ENCODE peak calls at places on chromosomes 1 and 21, in eight cellular contexts. J is AG10803, L is osteocyte, B is astrocyte, U is stomach, W is NAMALWA, A is lung, O is cardiac fibroblast. Y is an unnamed sample.

GRCh38 chr1:205709059-205709398 is 28.7 kb upstream of the SLC45A3 start:
- DNase-seq in J (peak; percentile 67), L (no peak), B (peak; percentile 74), U (no peak), W (no peak), A (no peak), O (peak; percentile 76), Y (peak; percentile 12)

GRCh38 chr1:204402391-204402790 is 9.2 kb downstream of the PPP1R15B start:
- DNase-seq in J (no peak), L (peak; percentile 53), B (no peak), U (no peak), W (no peak), A (no peak), O (no peak), Y (no peak)

GRCh38 chr1:228140724-228141081 is 624 bp downstream of the GUK1 start:
- DNase-seq in J (no peak), L (no peak), B (no peak), U (no peak), W (peak; percentile 34), A (no peak), O (peak; percentile 26), Y (no peak)

GRCh38 chr1:52665173-52666020 is 32.4 kb downstream of the SHISAL2A start:
- DNase-seq in J (no peak), L (no peak), B (no peak), U (no peak), W (no peak), A (no peak), O (peak; percentile 45), Y (no peak)

GRCh38 chr1:162987866-162988265 is 81.3 kb upstream of the RGS4 start:
- DNase-seq in J (peak; percentile 44), L (no peak), B (peak; percentile 88), U (no peak), W (no peak), A (no peak), O (peak; percentile 82), Y (no peak)

GRCh38 chr1:68723791-68724190 is 226.9 kb upstream of the DEPDC1 start:
- DNase-seq in J (no peak), L (no peak), B (no peak), U (no peak), W (no peak), A (no peak), O (no peak), Y (no peak)

GRCh38 chr1:23325393-23325792 is 18.7 kb downstream of the HNRNPR start:
- DNase-seq in J (no peak), L (no peak), B (no peak), U (no peak), W (no peak), A (no peak), O (no peak), Y (no peak)

GRCh38 chr21:46308431-46308830 is 15.2 kb downstream of the C21orf58 start:
- DNase-seq in J (no peak), L (no peak), B (no peak), U (no peak), W (no peak), A (no peak), O (no peak), Y (no peak)

GRCh38 chr1:65688848-65689247 is 103.8 kb upstream of the PDE4B start:
- DNase-seq in J (no peak), L (no peak), B (no peak), U (no peak), W (no peak), A (no peak), O (no peak), Y (no peak)

GRCh38 chr1:46769028-46769740 is 29.7 kb upstream of the CYP4B1 start:
- DNase-seq in J (no peak), L (no peak), B (no peak), U (no peak), W (no peak), A (no peak), O (no peak), Y (no peak)

GRCh38 chr1:212612251-212612961 is 3.8 kb downstream of the ATF3 start:
- DNase-seq in J (no peak), L (no peak), B (no peak), U (no peak), W (no peak), A (no peak), O (peak; percentile 32), Y (no peak)

GRCh38 chr1:217561446-217561845 is 69.4 kb downstream of the GPATCH2 start:
- DNase-seq in J (no peak), L (no peak), B (peak; percentile 14), U (no peak), W (no peak), A (no peak), O (no peak), Y (no peak)

GRCh38 chr1:203891950-203892349 is 30.6 kb downstream of the SNRPE start:
- DNase-seq in J (no peak), L (no peak), B (no peak), U (no peak), W (no peak), A (no peak), O (no peak), Y (no peak)

GRCh38 chr1:153364766-153365678 is 7.4 kb downstream of the S100A9 start:
- DNase-seq in J (no peak), L (no peak), B (no peak), U (no peak), W (no peak), A (no peak), O (no peak), Y (no peak)

GRCh38 chr21:45747802-45748445 is 104.4 kb downstream of the PCBP3 start:
- DNase-seq in J (peak; percentile 55), L (peak; percentile 89), B (peak; percentile 35), U (no peak), W (no peak), A (no peak), O (peak; percentile 41), Y (no peak)

GRCh38 chr1:176469450-176469985 is 6.5 kb downstream of the PAPPA2 start:
- DNase-seq in J (peak; percentile 26), L (no peak), B (peak; percentile 5), U (no peak), W (no peak), A (no peak), O (no peak), Y (no peak)

GRCh38 chr21:15138475-15138874 is 73.7 kb upstream of the NRIP1 start:
- DNase-seq in J (no peak), L (no peak), B (no peak), U (peak; percentile 39), W (no peak), A (no peak), O (no peak), Y (no peak)

GRCh38 chr21:36203603-36203889 is 46.9 kb downstream of the DOP1B start:
- DNase-seq in J (peak; percentile 78), L (no peak), B (peak; percentile 87), U (peak; percentile 43), W (no peak), A (no peak), O (peak; percentile 87), Y (peak; percentile 60)

GRCh38 chr1:194004146-194004545 is 817.7 kb upstream of the B3GALT2 start:
- DNase-seq in J (no peak), L (no peak), B (no peak), U (no peak), W (no peak), A (no peak), O (no peak), Y (no peak)

GRCh38 chr1:84271452-84272273 is 29.8 kb upstream of the SAMD13 start:
- DNase-seq in J (peak; percentile 44), L (no peak), B (peak; percentile 65), U (peak; percentile 34), W (peak; percentile 81), A (no peak), O (no peak), Y (peak; percentile 56)

GRCh38 chr1:217469983-217470382 is 160.9 kb downstream of the GPATCH2 start:
- DNase-seq in J (no peak), L (no peak), B (no peak), U (no peak), W (no peak), A (no peak), O (no peak), Y (no peak)

GRCh38 chr1:227759345-227760300 is 24.4 kb downstream of the SNAP47 start:
- DNase-seq in J (peak; percentile 97), L (peak; percentile 92), B (peak; percentile 98), U (no peak), W (no peak), A (no peak), O (peak; percentile 96), Y (peak; percentile 96)

GRCh38 chr1:108653431-108654105 is 7.3 kb downstream of the HENMT1 start:
- DNase-seq in J (peak; percentile 9), L (no peak), B (no peak), U (no peak), W (no peak), A (no peak), O (no peak), Y (no peak)

GRCh38 chr1:232837085-232837484 is 31.9 kb downstream of the MAP10 start:
- DNase-seq in J (no peak), L (no peak), B (no peak), U (no peak), W (no peak), A (no peak), O (no peak), Y (no peak)

GRCh38 chr1:162627662-162628296 is 4.5 kb upstream of the DDR2 start:
- DNase-seq in J (peak; percentile 55), L (no peak), B (no peak), U (no peak), W (peak; percentile 60), A (no peak), O (peak; percentile 68), Y (no peak)

GRCh38 chr1:115727706-115728249 is 40.7 kb downstream of the CASQ2 start:
- DNase-seq in J (peak; percentile 93), L (no peak), B (peak; percentile 77), U (peak; percentile 40), W (no peak), A (peak; percentile 65), O (peak; percentile 90), Y (peak; percentile 84)

GRCh38 chr1:192123212-192123611 is 35.0 kb upstream of the RGS18 start:
- DNase-seq in J (no peak), L (no peak), B (no peak), U (no peak), W (no peak), A (no peak), O (no peak), Y (no peak)

GRCh38 chr1:111906816-111907215 is 82.7 kb downstream of the KCND3 start:
- DNase-seq in J (no peak), L (no peak), B (no peak), U (no peak), W (no peak), A (no peak), O (no peak), Y (no peak)

GRCh38 chr1:24420547-24420946 is 4.9 kb downstream of the NIPAL3 start:
- DNase-seq in J (peak; percentile 60), L (no peak), B (no peak), U (no peak), W (no peak), A (no peak), O (no peak), Y (no peak)

GRCh38 chr1:6948861-6949260 is 163.6 kb downstream of the CAMTA1 start:
- DNase-seq in J (no peak), L (no peak), B (peak; percentile 36), U (no peak), W (no peak), A (no peak), O (peak; percentile 3), Y (no peak)

GRCh38 chr1:161182214-161182613 is 4.9 kb upstream of the B4GALT3 start:
- DNase-seq in J (peak; percentile 71), L (no peak), B (peak; percentile 33), U (no peak), W (no peak), A (no peak), O (peak; percentile 85), Y (no peak)

GRCh38 chr1:212070720-212071302 is 35.3 kb downstream of the DTL start:
- DNase-seq in J (peak; percentile 70), L (no peak), B (peak; percentile 38), U (no peak), W (peak; percentile 47), A (no peak), O (peak; percentile 75), Y (peak; percentile 30)

GRCh38 chr1:101291562-101292035 is 54.8 kb downstream of the S1PR1 start:
- DNase-seq in J (peak; percentile 78), L (no peak), B (peak; percentile 63), U (no peak), W (no peak), A (no peak), O (peak; percentile 71), Y (peak; percentile 49)

GRCh38 chr21:35991131-35991530 is 69.2 kb downstream of the SETD4 start:
- DNase-seq in J (no peak), L (no peak), B (no peak), U (no peak), W (no peak), A (no peak), O (no peak), Y (no peak)